ENCODE peak calls at places on chromosomes 13 and 19, in eight cellular contexts. H is Jurkat, Clone E6-1; S is left kidney; W is CD8-positive, alpha-beta T cell; J is kidney tubule cell; E is NCI-H187 treated with DMSO at 0.1 percent for 48 hours; C is NCI-H1092 treated with DMSO at 0.1 percent for 48 hours; B is stimulated activated CD4-positive, alpha-beta T cell treated with anti-CD3 and anti-CD28 coated beads, Interleukin-4, amount 100 ng/mL, for 48 hours. K is an unnamed sample.

GRCh38 chr13:39776439-39776838 is 121.0 kb downstream of the COG6 start:
- DNase-seq in H (no peak), S (no peak), W (no peak), J (peak), E (no peak), C (no peak), B (no peak), K (peak)

GRCh38 chr19:5138606-5139594 is 170.0 kb downstream of the KDM4B start:
- DNase-seq in H (peak), S (no peak), W (peak), J (no peak), E (no peak), C (no peak), B (peak), K (peak)

GRCh38 chr13:58134012-58134411 is 502.5 kb downstream of the PCDH17 start:
- DNase-seq in H (no peak), S (no peak), W (no peak), J (no peak), E (no peak), C (no peak), B (no peak), K (no peak)

GRCh38 chr19:869245-870177 is 10.0 kb downstream of the CFD start:
- DNase-seq in H (no peak), S (no peak), W (no peak), J (peak), E (no peak), C (no peak), B (no peak), K (peak)

GRCh38 chr19:13502231-13502630 is 4.0 kb downstream of the CACNA1A start:
- DNase-seq in H (no peak), S (no peak), W (no peak), J (no peak), E (no peak), C (no peak), B (no peak), K (no peak)

GRCh38 chr13:79340490-79340889 is 65.6 kb downstream of the RBM26 start:
- DNase-seq in H (no peak), S (no peak), W (no peak), J (no peak), E (no peak), C (no peak), B (no peak), K (no peak)

GRCh38 chr13:20457670-20458069 is 68.0 kb downstream of the CRYL1 start:
- DNase-seq in H (peak), S (no peak), W (no peak), J (no peak), E (no peak), C (no peak), B (no peak), K (no peak)

GRCh38 chr19:38696733-38697055 is 47.6 kb downstream of the CAPN12 start:
- DNase-seq in H (no peak), S (no peak), W (no peak), J (no peak), E (no peak), C (no peak), B (no peak), K (no peak)

GRCh38 chr13:35514166-35514565 is 37.7 kb upstream of the MAB21L1 start:
- DNase-seq in H (no peak), S (no peak), W (no peak), J (no peak), E (no peak), C (no peak), B (no peak), K (no peak)

GRCh38 chr19:53518716-53519115 is 19.2 kb upstream of the ZNF331 start:
- DNase-seq in H (no peak), S (no peak), W (no peak), J (no peak), E (no peak), C (no peak), B (no peak), K (no peak)

GRCh38 chr19:55486043-55486970 is 1.3 kb downstream of the NAT14 start:
- DNase-seq in H (no peak), S (no peak), W (no peak), J (peak), E (no peak), C (no peak), B (no peak), K (no peak)

GRCh38 chr19:35592226-35592625 is 6.3 kb downstream of the PMIS2 start:
- DNase-seq in H (peak), S (peak), W (no peak), J (peak), E (no peak), C (peak), B (no peak), K (peak)

GRCh38 chr19:49570138-49570856 is 10.1 kb downstream of the NOSIP start:
- DNase-seq in H (peak), S (peak), W (peak), J (peak), E (no peak), C (peak), B (peak), K (peak)

GRCh38 chr19:29287061-29287460 is 74.1 kb upstream of the UQCRFS1 start:
- DNase-seq in H (no peak), S (peak), W (no peak), J (no peak), E (peak), C (peak), B (no peak), K (no peak)

GRCh38 chr19:51018745-51019543 is 565 bp downstream of the KLK10 start:
- DNase-seq in H (no peak), S (peak), W (no peak), J (no peak), E (no peak), C (no peak), B (no peak), K (peak)

GRCh38 chr19:10020851-10021250 is 7.6 kb downstream of the RDH8 start:
- DNase-seq in H (no peak), S (no peak), W (no peak), J (no peak), E (no peak), C (no peak), B (no peak), K (no peak)

GRCh38 chr19:39828015-39828633 is 5.8 kb downstream of the DYRK1B start:
- DNase-seq in H (no peak), S (no peak), W (no peak), J (no peak), E (no peak), C (no peak), B (no peak), K (no peak)

GRCh38 chr13:33697936-33698335 is 120.0 kb upstream of the RFC3 start:
- DNase-seq in H (no peak), S (no peak), W (no peak), J (no peak), E (no peak), C (no peak), B (no peak), K (no peak)

GRCh38 chr13:112903071-112903577 is 65.9 kb upstream of the MCF2L start:
- DNase-seq in H (no peak), S (no peak), W (no peak), J (no peak), E (no peak), C (no peak), B (no peak), K (no peak)

GRCh38 chr19:47485210-47485609 is 1.2 kb upstream of the KPTN start:
- DNase-seq in H (peak), S (no peak), W (no peak), J (no peak), E (no peak), C (no peak), B (no peak), K (no peak)

GRCh38 chr19:16883518-16883917 is 5.3 kb upstream of the F2RL3 start:
- DNase-seq in H (no peak), S (no peak), W (no peak), J (no peak), E (no peak), C (no peak), B (no peak), K (no peak)

GRCh38 chr19:28847468-28847867 is 365.5 kb downstream of the UQCRFS1 start:
- DNase-seq in H (no peak), S (no peak), W (no peak), J (peak), E (no peak), C (no peak), B (no peak), K (no peak)

GRCh38 chr13:83065136-83065535 is 817.1 kb downstream of the SLITRK1 start:
- DNase-seq in H (no peak), S (peak), W (no peak), J (peak), E (no peak), C (no peak), B (no peak), K (peak)

GRCh38 chr13:106865706-106866288 is 297.9 kb upstream of the ARGLU1 start:
- DNase-seq in H (no peak), S (no peak), W (no peak), J (no peak), E (no peak), C (no peak), B (no peak), K (no peak)

GRCh38 chr13:51342706-51343105 is 3.2 kb downstream of the SERPINE3 start:
- DNase-seq in H (no peak), S (no peak), W (no peak), J (no peak), E (no peak), C (no peak), B (no peak), K (peak)

GRCh38 chr13:95656386-95657015 is 12.0 kb upstream of the DZIP1 start:
- DNase-seq in H (no peak), S (no peak), W (no peak), J (no peak), E (no peak), C (no peak), B (no peak), K (peak)

K was measured in fibroblast of pulmonary artery.